ENCODE peak calls at places on chromosomes 4 and X, in five cellular contexts. Q is foreskin fibroblast, F is lower leg skin, A is pancreas, H is astrocyte of the spinal cord. R is an unnamed sample.

GRCh38 chrX:82087699-82088098 is 885.8 kb downstream of the SH3BGRL start:
- DNase-seq in Q (no peak), F (no peak), A (no peak), H (no peak), R (no peak)

GRCh38 chr4:118351851-118352827 is 664 bp downstream of the PRSS12 start:
- DNase-seq in Q (peak), F (no peak), A (peak), H (peak), R (peak)

GRCh38 chrX:153687121-153688039 is at the start of gene SLC6A8:
- DNase-seq in Q (peak), F (peak), A (peak), H (peak), R (peak)

GRCh38 chr4:7423801-7424552 is 10.8 kb downstream of the PSAPL1 start:
- DNase-seq in Q (no peak), F (no peak), A (no peak), H (no peak), R (no peak)

GRCh38 chr4:98546910-98547544 is 111.4 kb downstream of the TSPAN5 start:
- DNase-seq in Q (peak), F (no peak), A (no peak), H (peak), R (no peak)

GRCh38 chrX:19674041-19674769 is 158.9 kb upstream of the MAP3K15 start:
- DNase-seq in Q (no peak), F (no peak), A (no peak), H (no peak), R (no peak)

GRCh38 chr4:146981651-146982050 is 36.0 kb upstream of the TTC29 start:
- DNase-seq in Q (peak), F (no peak), A (no peak), H (peak), R (no peak)

GRCh38 chr4:169657470-169658107 is 37.2 kb downstream of the CLCN3 start:
- DNase-seq in Q (no peak), F (no peak), A (no peak), H (no peak), R (no peak)

GRCh38 chr4:110787781-110788180 is 164.9 kb upstream of the PITX2 start:
- DNase-seq in Q (no peak), F (no peak), A (no peak), H (no peak), R (no peak)

GRCh38 chr4:48813984-48814383 is 16.9 kb upstream of the OCIAD1 start:
- DNase-seq in Q (no peak), F (no peak), A (no peak), H (no peak), R (peak)

GRCh38 chr4:89438102-89438831 is 130.7 kb upstream of the GPRIN3 start:
- DNase-seq in Q (peak), F (peak), A (peak), H (no peak), R (peak)

GRCh38 chrX:132270699-132271098 is 51.5 kb upstream of the RAP2C start:
- DNase-seq in Q (peak), F (peak), A (no peak), H (peak), R (no peak)

GRCh38 chrX:107675823-107676555 is 47.7 kb downstream of the PRPS1 start:
- DNase-seq in Q (peak), F (no peak), A (no peak), H (peak), R (no peak)

GRCh38 chr4:87973283-87974169 is 2.0 kb upstream of the SPP1 start:
- DNase-seq in Q (peak), F (no peak), A (no peak), H (peak), R (peak)

GRCh38 chr4:2469192-2469984 is 482 bp downstream of the RNF4 start:
- DNase-seq in Q (peak), F (peak), A (peak), H (no peak), R (peak)

GRCh38 chr4:7761720-7762119 is 177.9 kb downstream of the AFAP1 start:
- DNase-seq in Q (peak), F (peak), A (no peak), H (no peak), R (peak)

GRCh38 chrX:25523574-25523973 is 507.8 kb upstream of the ARX start:
- DNase-seq in Q (peak), F (no peak), A (no peak), H (peak), R (peak)

GRCh38 chr4:168731706-168732414 is 235.0 kb downstream of the PALLD start:
- DNase-seq in Q (no peak), F (no peak), A (no peak), H (no peak), R (no peak)

GRCh38 chr4:62431513-62431912 is 1231.4 kb downstream of the ADGRL3 start:
- DNase-seq in Q (no peak), F (no peak), A (no peak), H (no peak), R (no peak)

GRCh38 chr4:96352051-96352517 is 512.2 kb downstream of the PDHA2 start:
- DNase-seq in Q (no peak), F (no peak), A (no peak), H (peak), R (no peak)

GRCh38 chr4:151530783-151531182 is 121.8 kb downstream of the FHIP1A start:
- DNase-seq in Q (peak), F (no peak), A (no peak), H (no peak), R (no peak)

GRCh38 chr4:165464813-165465381 is 86.1 kb downstream of the CPE start:
- DNase-seq in Q (peak), F (no peak), A (no peak), H (peak), R (peak)
- TF ChIP-seq CTCF in Q (peak), F (peak), A (peak), H (peak), R (peak)

GRCh38 chr4:139084425-139085093 is 69.0 kb downstream of the NOCT start:
- DNase-seq in Q (no peak), F (no peak), A (no peak), H (no peak), R (no peak)
- TF ChIP-seq CTCF in Q (no peak), F (no peak), A (no peak), H (no peak), R (no peak)

GRCh38 chr4:60019946-60020345 is 1180.2 kb upstream of the ADGRL3 start:
- DNase-seq in Q (no peak), F (no peak), A (no peak), H (no peak), R (no peak)
- TF ChIP-seq CTCF in Q (no peak), F (no peak), A (no peak), H (no peak), R (no peak)

DNA sequence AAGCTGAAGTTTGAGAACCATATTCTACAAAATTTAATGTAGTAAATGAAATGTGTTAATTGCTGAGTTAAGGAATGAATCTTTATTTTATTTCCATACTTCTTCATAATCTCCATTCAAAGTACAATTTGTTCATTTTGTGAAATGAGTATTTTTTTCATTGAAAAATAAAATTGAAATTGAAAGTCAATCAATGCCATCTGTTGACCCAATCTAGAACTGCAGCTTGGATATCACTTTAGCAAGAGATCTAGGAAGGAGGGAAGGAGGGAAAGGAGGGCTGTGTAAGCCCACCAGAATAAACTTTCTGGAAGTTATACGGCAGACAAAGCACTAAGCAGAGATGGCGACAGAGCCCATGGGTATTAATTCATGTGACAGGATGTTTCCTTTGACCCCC is 128.4 kb downstream of the ZMAT1 start:
- DNase-seq in Q (peak), F (no peak), A (no peak), H (no peak), R (no peak)
- TF ChIP-seq CTCF in Q (peak), F (no peak), A (peak), H (peak), R (peak)

GRCh38 chrX:150767475-150768131 is 74.4 kb downstream of the MTMR1 start:
- DNase-seq in Q (peak), F (no peak), A (no peak), H (peak), R (peak)

GRCh38 chrX:150767045-150767395 is 73.8 kb downstream of the MTMR1 start:
- DNase-seq in Q (peak), F (no peak), A (no peak), H (no peak), R (no peak)

GRCh38 chrX:150765782-150766350 is 72.7 kb downstream of the MTMR1 start:
- DNase-seq in Q (no peak), F (no peak), A (no peak), H (no peak), R (no peak)

GRCh38 chrX:150765237-150765636 is 72.0 kb downstream of the MTMR1 start:
- DNase-seq in Q (no peak), F (no peak), A (no peak), H (no peak), R (no peak)

GRCh38 chrX:150766351-150767044 is 73.3 kb downstream of the MTMR1 start:
- DNase-seq in Q (peak), F (no peak), A (no peak), H (no peak), R (peak)
- TF ChIP-seq CTCF in Q (no peak), F (no peak), A (no peak), H (peak), R (no peak)

DNA sequence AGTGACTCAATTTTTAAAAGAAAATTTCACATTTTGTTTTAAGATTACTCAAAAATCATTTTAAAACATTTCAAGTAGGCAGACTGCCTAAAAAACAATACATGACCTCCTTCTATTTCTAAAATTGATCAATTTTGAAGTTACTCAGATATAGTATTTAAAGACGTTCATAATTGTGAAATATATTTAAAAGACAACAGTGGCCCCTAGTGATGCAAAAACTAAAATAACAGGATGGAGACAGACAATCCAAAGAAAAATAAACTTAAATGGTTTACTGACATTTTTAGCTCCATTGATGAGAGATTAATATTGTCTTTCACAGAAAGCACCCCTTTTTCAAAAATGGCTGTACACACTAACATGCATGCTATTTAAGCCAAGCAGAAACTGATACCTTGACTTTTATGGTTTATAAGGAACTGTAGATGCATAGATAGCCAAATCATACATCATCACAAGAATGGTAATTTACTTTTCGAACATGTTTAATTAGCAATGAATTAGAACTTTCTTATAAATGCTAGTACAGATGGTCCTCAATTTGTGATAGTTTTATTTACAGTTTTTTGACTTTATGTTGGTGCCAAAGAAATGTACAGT is 69.8 kb upstream of the FAT4 start:
- DNase-seq in Q (peak), F (no peak), A (no peak), H (peak), R (no peak)
- TF ChIP-seq CTCF in Q (peak), F (no peak), A (peak), H (peak), R (no peak)

GRCh38 chrX:72005046-72005445 is 94.4 kb downstream of the NHSL2 start:
- DNase-seq in Q (no peak), F (no peak), A (no peak), H (no peak), R (no peak)

GRCh38 chrX:72001906-72002305 is 91.3 kb downstream of the NHSL2 start:
- DNase-seq in Q (no peak), F (no peak), A (no peak), H (no peak), R (no peak)

GRCh38 chrX:72006461-72006860 is 95.8 kb downstream of the NHSL2 start:
- DNase-seq in Q (no peak), F (no peak), A (no peak), H (no peak), R (no peak)

GRCh38 chrX:72002886-72003285 is 92.2 kb downstream of the NHSL2 start:
- DNase-seq in Q (no peak), F (no peak), A (no peak), H (peak), R (no peak)

GRCh38 chrX:72003811-72004750 is 93.4 kb downstream of the NHSL2 start:
- DNase-seq in Q (peak), F (no peak), A (no peak), H (peak), R (no peak)
- TF ChIP-seq CTCF in Q (no peak), F (no peak), A (no peak), H (peak), R (no peak)

DNA sequence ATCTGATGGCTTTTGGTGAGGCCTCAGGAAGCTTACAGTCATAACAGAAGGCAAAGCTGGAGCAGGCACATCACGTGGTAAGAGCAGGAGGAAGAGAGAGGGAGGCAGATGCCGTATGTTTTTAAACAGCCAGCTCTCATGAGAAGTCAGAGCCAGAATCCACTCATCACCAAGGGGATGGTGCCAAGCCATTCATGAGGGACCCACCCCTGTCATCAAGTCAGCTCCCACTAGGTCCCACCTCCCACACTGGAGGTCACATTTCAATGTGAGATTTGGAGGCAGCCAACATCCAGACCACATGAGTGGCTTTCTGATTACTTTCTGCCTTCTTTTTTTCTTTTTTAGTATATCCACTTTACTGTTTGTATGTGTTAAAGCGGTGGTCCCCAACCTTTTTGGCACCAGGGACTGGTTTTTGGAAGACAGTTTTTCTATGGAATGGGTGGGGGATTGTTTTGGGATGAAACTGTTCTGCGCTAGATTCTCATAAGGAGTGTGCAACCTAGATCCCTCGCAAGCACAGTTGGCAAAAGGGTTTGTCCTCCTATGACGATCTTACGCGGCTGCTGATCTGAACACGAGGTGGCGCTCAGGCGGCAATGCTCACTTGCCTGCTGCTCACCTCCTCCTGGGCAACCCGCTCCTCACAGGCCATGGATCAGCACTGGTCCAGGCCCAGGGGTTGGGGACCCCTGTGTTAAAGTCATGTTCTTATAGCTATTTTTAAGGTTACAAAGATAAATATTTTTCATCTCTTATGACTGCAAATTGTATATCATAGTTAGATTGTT is 61.7 kb downstream of the SLIT2 start:
- DNase-seq in Q (no peak), F (no peak), A (peak), H (no peak), R (no peak)
- TF ChIP-seq CTCF in Q (no peak), F (no peak), A (no peak), H (peak), R (no peak)

R was measured in GM13976.